ENCODE peak calls at places on chromosomes 5 and 9, in nine cellular contexts. One of them, this sample, is unnamed.

GRCh38 chr9:21097817-21098216 is 20.1 kb upstream of the IFNB1 start:
- DNase-seq in uterus: no peak
- DNase-seq in PC-9: no peak
- DNase-seq in tibial artery: no peak
- DNase-seq in neural progenitor cell: no peak
- DNase-seq in mucosa of descending colon: no peak
- DNase-seq in stomach: no peak
- DNase-seq in vagina: no peak
- DNase-seq in foreskin fibroblast: no peak
- DNase-seq in this sample: no peak

GRCh38 chr9:36911601-36912412 is 122.3 kb downstream of the PAX5 start:
- DNase-seq in vagina: no peak
- DNase-seq in PC-9: no peak
- DNase-seq in neural progenitor cell: no peak
- DNase-seq in foreskin fibroblast: peak
- DNase-seq in mucosa of descending colon: no peak
- DNase-seq in uterus: no peak
- DNase-seq in stomach: no peak
- DNase-seq in tibial artery: no peak
- DNase-seq in this sample: no peak

GRCh38 chr9:95875305-95876137 is at the start of gene ERCC6L2:
- DNase-seq in stomach: peak
- DNase-seq in foreskin fibroblast: peak
- DNase-seq in PC-9: peak
- DNase-seq in mucosa of descending colon: peak
- DNase-seq in tibial artery: peak
- DNase-seq in vagina: no peak
- DNase-seq in uterus: peak
- DNase-seq in neural progenitor cell: peak
- DNase-seq in this sample: peak

GRCh38 chr5:108765647-108766046 is 17.9 kb downstream of the FER start:
- DNase-seq in neural progenitor cell: no peak
- DNase-seq in PC-9: no peak
- DNase-seq in vagina: no peak
- DNase-seq in stomach: no peak
- DNase-seq in uterus: no peak
- DNase-seq in foreskin fibroblast: no peak
- DNase-seq in tibial artery: no peak
- DNase-seq in mucosa of descending colon: no peak
- DNase-seq in this sample: no peak

GRCh38 chr5:2912741-2913140 is 161.3 kb upstream of the IRX2 start:
- DNase-seq in stomach: no peak
- DNase-seq in uterus: no peak
- DNase-seq in vagina: peak
- DNase-seq in mucosa of descending colon: no peak
- DNase-seq in foreskin fibroblast: no peak
- DNase-seq in neural progenitor cell: no peak
- DNase-seq in tibial artery: no peak
- DNase-seq in PC-9: no peak
- DNase-seq in this sample: no peak

GRCh38 chr9:84315278-84315877 is 25.2 kb downstream of the SLC28A3 start:
- DNase-seq in vagina: no peak
- DNase-seq in neural progenitor cell: peak
- DNase-seq in mucosa of descending colon: peak
- DNase-seq in stomach: peak
- DNase-seq in foreskin fibroblast: peak
- DNase-seq in tibial artery: no peak
- DNase-seq in uterus: peak
- DNase-seq in PC-9: peak
- DNase-seq in this sample: no peak

GRCh38 chr9:24961787-24962186 is 416.1 kb upstream of the IZUMO3 start:
- DNase-seq in stomach: no peak
- DNase-seq in foreskin fibroblast: no peak
- DNase-seq in PC-9: no peak
- DNase-seq in mucosa of descending colon: no peak
- DNase-seq in neural progenitor cell: no peak
- DNase-seq in vagina: no peak
- DNase-seq in tibial artery: no peak
- DNase-seq in uterus: no peak
- DNase-seq in this sample: no peak

GRCh38 chr5:143208781-143209510 is 194.5 kb downstream of the NR3C1 start:
- DNase-seq in mucosa of descending colon: no peak
- DNase-seq in uterus: no peak
- DNase-seq in foreskin fibroblast: no peak
- DNase-seq in tibial artery: no peak
- DNase-seq in vagina: no peak
- DNase-seq in PC-9: no peak
- DNase-seq in neural progenitor cell: no peak
- DNase-seq in stomach: no peak
- DNase-seq in this sample: no peak

GRCh38 chr5:33321026-33321425 is 119.7 kb upstream of the TARS1 start:
- DNase-seq in stomach: no peak
- DNase-seq in mucosa of descending colon: no peak
- DNase-seq in tibial artery: peak
- DNase-seq in neural progenitor cell: no peak
- DNase-seq in uterus: peak
- DNase-seq in vagina: no peak
- DNase-seq in foreskin fibroblast: peak
- DNase-seq in PC-9: no peak
- DNase-seq in this sample: no peak

GRCh38 chr5:96936431-96937221 is 746 bp downstream of the LNPEP start:
- DNase-seq in mucosa of descending colon: peak
- DNase-seq in uterus: peak
- DNase-seq in foreskin fibroblast: peak
- DNase-seq in vagina: no peak
- DNase-seq in tibial artery: peak
- DNase-seq in stomach: peak
- DNase-seq in PC-9: peak
- DNase-seq in neural progenitor cell: peak
- DNase-seq in this sample: no peak

GRCh38 chr5:41009228-41009627 is 61.9 kb downstream of the MROH2B start:
- DNase-seq in neural progenitor cell: no peak
- DNase-seq in foreskin fibroblast: peak
- DNase-seq in uterus: no peak
- DNase-seq in stomach: peak
- DNase-seq in tibial artery: no peak
- DNase-seq in PC-9: peak
- DNase-seq in mucosa of descending colon: no peak
- DNase-seq in vagina: no peak
- DNase-seq in this sample: no peak

GRCh38 chr9:2016411-2017208 is 1.5 kb downstream of the SMARCA2 start:
- DNase-seq in PC-9: no peak
- DNase-seq in mucosa of descending colon: peak
- DNase-seq in uterus: peak
- DNase-seq in vagina: no peak
- DNase-seq in stomach: peak
- DNase-seq in tibial artery: peak
- DNase-seq in neural progenitor cell: peak
- DNase-seq in foreskin fibroblast: peak
- DNase-seq in this sample: no peak

GRCh38 chr9:87076825-87077224 is 129.5 kb upstream of the GAS1 start:
- DNase-seq in foreskin fibroblast: peak
- DNase-seq in stomach: no peak
- DNase-seq in neural progenitor cell: no peak
- DNase-seq in PC-9: no peak
- DNase-seq in uterus: no peak
- DNase-seq in tibial artery: no peak
- DNase-seq in vagina: no peak
- DNase-seq in mucosa of descending colon: no peak
- DNase-seq in this sample: peak

GRCh38 chr5:115209279-115209678 is 39.6 kb upstream of the TRIM36 start:
- DNase-seq in neural progenitor cell: no peak
- DNase-seq in uterus: no peak
- DNase-seq in vagina: no peak
- DNase-seq in mucosa of descending colon: peak
- DNase-seq in foreskin fibroblast: no peak
- DNase-seq in PC-9: no peak
- DNase-seq in stomach: no peak
- DNase-seq in tibial artery: no peak
- DNase-seq in this sample: no peak

GRCh38 chr5:180649297-180650039 is at the start of gene FLT4:
- DNase-seq in foreskin fibroblast: no peak
- DNase-seq in neural progenitor cell: peak
- DNase-seq in mucosa of descending colon: no peak
- DNase-seq in stomach: no peak
- DNase-seq in PC-9: no peak
- DNase-seq in uterus: no peak
- DNase-seq in tibial artery: peak
- DNase-seq in vagina: no peak
- DNase-seq in this sample: no peak

GRCh38 chr9:106893088-106893487 is 30.1 kb downstream of the ZNF462 start:
- DNase-seq in mucosa of descending colon: no peak
- DNase-seq in neural progenitor cell: no peak
- DNase-seq in foreskin fibroblast: peak
- DNase-seq in stomach: no peak
- DNase-seq in uterus: no peak
- DNase-seq in tibial artery: no peak
- DNase-seq in vagina: no peak
- DNase-seq in PC-9: peak
- DNase-seq in this sample: peak

GRCh38 chr5:137492321-137492720 is 6.8 kb downstream of the SPOCK1 start:
- DNase-seq in vagina: no peak
- DNase-seq in mucosa of descending colon: no peak
- DNase-seq in tibial artery: no peak
- DNase-seq in stomach: no peak
- DNase-seq in foreskin fibroblast: no peak
- DNase-seq in uterus: no peak
- DNase-seq in PC-9: no peak
- DNase-seq in neural progenitor cell: no peak
- DNase-seq in this sample: no peak

DNA sequence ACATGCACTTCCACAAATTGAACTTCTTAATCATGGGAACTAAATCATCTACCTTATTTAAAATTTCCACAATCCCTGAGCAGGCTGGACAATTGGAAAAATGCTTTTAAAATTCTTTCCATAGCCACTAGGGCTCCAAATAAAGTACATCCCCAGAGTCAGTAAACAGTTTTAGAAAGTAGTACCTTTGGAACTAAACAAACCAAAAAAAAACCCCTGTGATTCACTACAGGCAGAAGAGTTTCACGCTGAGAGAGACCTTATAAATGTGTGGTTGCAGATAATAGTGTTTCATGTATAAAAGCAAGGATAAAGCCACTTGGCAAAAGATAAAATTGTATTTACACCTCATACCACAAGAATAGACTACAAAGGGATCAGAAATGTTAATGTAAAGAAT is 11.8 kb upstream of the HMGCR start:
- DNase-seq in tibial artery: no peak
- DNase-seq in mucosa of descending colon: no peak
- DNase-seq in stomach: no peak
- DNase-seq in PC-9: no peak
- DNase-seq in neural progenitor cell: no peak
- DNase-seq in foreskin fibroblast: no peak
- DNase-seq in vagina: no peak
- DNase-seq in uterus: no peak
- DNase-seq in this sample: no peak
- TF ChIP-seq CTCF in tibial artery: no peak
- TF ChIP-seq CTCF in mucosa of descending colon: no peak
- TF ChIP-seq CTCF in stomach: no peak
- TF ChIP-seq CTCF in PC-9: no peak
- TF ChIP-seq CTCF in neural progenitor cell: peak
- TF ChIP-seq CTCF in foreskin fibroblast: no peak
- TF ChIP-seq CTCF in vagina: no peak
- TF ChIP-seq CTCF in uterus: no peak
- TF ChIP-seq CTCF in this sample: no peak

DNA sequence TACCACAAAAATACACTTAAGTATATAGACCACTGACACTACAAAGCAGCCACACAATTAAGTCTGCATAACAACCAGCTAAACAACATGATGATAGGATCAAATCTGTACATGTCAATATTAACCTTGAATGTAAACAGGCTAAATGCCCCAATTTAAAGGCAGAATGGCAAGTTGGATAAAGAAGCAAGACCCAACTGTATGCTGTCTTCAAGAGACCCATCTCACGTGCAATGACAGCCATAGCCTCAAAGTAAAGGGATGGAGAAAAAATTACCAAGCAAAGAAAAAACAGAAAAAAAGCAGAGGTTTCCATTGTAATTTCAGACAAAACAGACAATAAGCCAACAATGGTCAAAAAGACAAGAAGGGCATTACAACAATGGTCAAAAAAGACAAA is 77.3 kb upstream of the APC start:
- DNase-seq in tibial artery: no peak
- DNase-seq in foreskin fibroblast: no peak
- DNase-seq in uterus: no peak
- DNase-seq in mucosa of descending colon: no peak
- DNase-seq in stomach: no peak
- DNase-seq in vagina: no peak
- DNase-seq in PC-9: no peak
- DNase-seq in neural progenitor cell: no peak
- DNase-seq in this sample: no peak
- H3K4me3 ChIP-seq in tibial artery: no peak
- H3K4me3 ChIP-seq in foreskin fibroblast: no peak
- H3K4me3 ChIP-seq in uterus: no peak
- H3K4me3 ChIP-seq in mucosa of descending colon: no peak
- H3K4me3 ChIP-seq in stomach: no peak
- H3K4me3 ChIP-seq in vagina: no peak
- H3K4me3 ChIP-seq in PC-9: no peak
- H3K4me3 ChIP-seq in neural progenitor cell: no peak
- H3K4me3 ChIP-seq in this sample: no peak

DNA sequence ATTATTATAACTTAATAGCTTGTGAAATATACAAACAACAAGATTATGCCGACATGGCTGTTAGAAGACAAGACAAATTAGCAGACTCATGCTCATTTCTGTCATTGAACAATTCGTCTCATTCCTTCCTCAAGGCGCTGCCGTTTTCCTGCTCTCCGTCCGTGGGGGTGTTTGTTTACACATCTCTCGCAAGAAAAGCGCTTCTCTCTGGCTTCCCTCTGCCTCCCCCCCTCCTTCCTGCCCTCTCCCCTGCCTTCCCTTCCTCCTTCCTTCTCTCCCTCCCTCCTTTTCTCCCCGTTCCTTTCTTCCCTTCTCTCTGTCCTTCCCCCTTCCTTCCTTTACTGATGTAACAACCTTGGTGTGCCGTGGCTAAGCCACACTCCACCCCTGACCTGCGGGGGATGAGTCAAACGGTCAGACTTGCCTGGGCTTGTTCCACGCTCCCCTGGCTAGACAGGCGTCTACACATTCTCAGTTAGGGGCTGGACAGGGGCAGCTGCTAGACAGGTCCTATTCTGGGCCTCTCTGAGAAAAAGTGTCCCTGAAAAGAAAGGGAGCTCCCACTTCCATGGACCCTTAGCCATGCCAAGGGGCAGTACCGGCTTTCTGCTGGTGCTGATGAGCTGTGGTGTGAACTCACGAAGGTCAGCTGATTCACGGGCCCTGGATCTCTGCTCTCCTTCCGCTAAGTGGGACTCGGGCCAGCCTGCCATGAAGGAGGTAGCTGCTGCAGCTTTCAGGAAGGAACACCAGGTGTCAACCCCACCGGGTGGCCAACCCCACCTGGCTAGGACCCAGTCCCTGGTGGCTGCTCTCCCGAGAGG is 32.0 kb upstream of the SPTLC1 start:
- DNase-seq in tibial artery: peak
- DNase-seq in neural progenitor cell: no peak
- DNase-seq in PC-9: peak
- DNase-seq in mucosa of descending colon: no peak
- DNase-seq in vagina: no peak
- DNase-seq in stomach: no peak
- DNase-seq in uterus: peak
- DNase-seq in foreskin fibroblast: peak
- DNase-seq in this sample: peak
- TF ChIP-seq CTCF in tibial artery: no peak
- TF ChIP-seq CTCF in neural progenitor cell: no peak
- TF ChIP-seq CTCF in PC-9: no peak
- TF ChIP-seq CTCF in mucosa of descending colon: no peak
- TF ChIP-seq CTCF in vagina: no peak
- TF ChIP-seq CTCF in stomach: no peak
- TF ChIP-seq CTCF in uterus: peak
- TF ChIP-seq CTCF in foreskin fibroblast: peak
- TF ChIP-seq CTCF in this sample: peak

GRCh38 chr9:119005162-119005561 is 364.1 kb downstream of the BRINP1 start:
- DNase-seq in tibial artery: no peak
- DNase-seq in PC-9: no peak
- DNase-seq in mucosa of descending colon: no peak
- DNase-seq in neural progenitor cell: peak
- DNase-seq in foreskin fibroblast: peak
- DNase-seq in uterus: no peak
- DNase-seq in stomach: no peak
- DNase-seq in vagina: no peak
- DNase-seq in this sample: peak
- H3K4me3 ChIP-seq in tibial artery: no peak
- H3K4me3 ChIP-seq in PC-9: no peak
- H3K4me3 ChIP-seq in mucosa of descending colon: no peak
- H3K4me3 ChIP-seq in neural progenitor cell: no peak
- H3K4me3 ChIP-seq in foreskin fibroblast: no peak
- H3K4me3 ChIP-seq in uterus: no peak
- H3K4me3 ChIP-seq in stomach: no peak
- H3K4me3 ChIP-seq in vagina: no peak
- H3K4me3 ChIP-seq in this sample: no peak

This sample was measured in epithelial cell of proximal tubule.